ENCODE peak calls at places on chromosomes 13 and 19, in nine cellular contexts. K is PC-3, L is keratinocyte, H is colonic mucosa, E is GM12878, S is mammary epithelial cell, P is HCT116, D is neural progenitor cell, T is IMR-90. X is an unnamed sample.

GRCh38 chr13:41182231-41182630 is 12.1 kb downstream of the KBTBD7 start:
- DNase-seq in K (no peak), L (no peak), H (no peak), E (no peak), S (peak), P (no peak), D (no peak), T (no peak), X (no peak)

GRCh38 chr13:102779426-102780159 is 6.0 kb upstream of the TEX30 start:
- DNase-seq in K (no peak), L (no peak), H (no peak), E (no peak), S (no peak), P (no peak), D (no peak), T (no peak), X (no peak)

GRCh38 chr13:97239306-97239705 is 17.2 kb downstream of the MBNL2 start:
- DNase-seq in K (no peak), L (no peak), H (no peak), E (no peak), S (no peak), P (no peak), D (no peak), T (no peak), X (no peak)

GRCh38 chr19:38707512-38708114 is 36.7 kb downstream of the CAPN12 start:
- DNase-seq in K (peak), L (no peak), H (peak), E (no peak), S (no peak), P (no peak), D (no peak), T (peak), X (peak)

GRCh38 chr13:103130681-103131210 is 64.5 kb upstream of the SLC10A2 start:
- DNase-seq in K (no peak), L (peak), H (no peak), E (peak), S (peak), P (no peak), D (no peak), T (no peak), X (no peak)

GRCh38 chr13:71866173-71867091 is 572 bp downstream of the DACH1 start:
- DNase-seq in K (no peak), L (no peak), H (peak), E (no peak), S (peak), P (no peak), D (peak), T (no peak), X (peak)

GRCh38 chr13:57128909-57129308 is 11.8 kb upstream of the PRR20A start:
- DNase-seq in K (peak), L (no peak), H (no peak), E (no peak), S (no peak), P (no peak), D (peak), T (no peak), X (no peak)

GRCh38 chr13:78137404-78138142 is 218.9 kb upstream of the EDNRB start:
- DNase-seq in K (peak), L (no peak), H (no peak), E (peak), S (peak), P (peak), D (peak), T (peak), X (peak)

GRCh38 chr19:4534836-4535658 is at the start of gene PLIN5:
- DNase-seq in K (peak), L (no peak), H (peak), E (peak), S (no peak), P (peak), D (peak), T (peak), X (peak)

GRCh38 chr13:42283574-42283973 is 11.6 kb downstream of the AKAP11 start:
- DNase-seq in K (no peak), L (no peak), H (peak), E (no peak), S (no peak), P (no peak), D (no peak), T (no peak), X (no peak)

GRCh38 chr19:29040291-29040690 is 172.7 kb downstream of the UQCRFS1 start:
- DNase-seq in K (no peak), L (no peak), H (no peak), E (no peak), S (no peak), P (no peak), D (no peak), T (no peak), X (no peak)

GRCh38 chr19:51098366-51099069 is 9.7 kb downstream of the CTU1 start:
- DNase-seq in K (no peak), L (no peak), H (no peak), E (no peak), S (no peak), P (no peak), D (peak), T (no peak), X (peak)

GRCh38 chr13:41304551-41304950 is 6.5 kb upstream of the NAA16 start:
- DNase-seq in K (no peak), L (no peak), H (no peak), E (no peak), S (no peak), P (no peak), D (no peak), T (no peak), X (no peak)

GRCh38 chr13:51557875-51558604 is 26.2 kb upstream of the WDFY2 start:
- DNase-seq in K (peak), L (peak), H (no peak), E (no peak), S (peak), P (no peak), D (no peak), T (peak), X (peak)

GRCh38 chr13:34435338-34435737 is 506.7 kb upstream of the NBEA start:
- DNase-seq in K (peak), L (no peak), H (no peak), E (no peak), S (no peak), P (peak), D (no peak), T (no peak), X (peak)

GRCh38 chr13:31413531-31413930 is 213.8 kb downstream of the B3GLCT start:
- DNase-seq in K (no peak), L (no peak), H (no peak), E (no peak), S (no peak), P (no peak), D (no peak), T (no peak), X (no peak)

GRCh38 chr13:80706164-80706471 is 365.2 kb upstream of the SPRY2 start:
- DNase-seq in K (no peak), L (no peak), H (no peak), E (no peak), S (no peak), P (no peak), D (no peak), T (no peak), X (no peak)

GRCh38 chr13:47708386-47708785 is 292.7 kb downstream of the SUCLA2 start:
- DNase-seq in K (peak), L (no peak), H (no peak), E (no peak), S (peak), P (no peak), D (no peak), T (peak), X (peak)

GRCh38 chr13:37306778-37307544 is 201.5 kb upstream of the CSNK1A1L start:
- DNase-seq in K (peak), L (peak), H (no peak), E (no peak), S (peak), P (no peak), D (no peak), T (peak), X (peak)

GRCh38 chr13:28729541-28729940 is 10.8 kb upstream of the SLC46A3 start:
- DNase-seq in K (no peak), L (no peak), H (no peak), E (no peak), S (no peak), P (no peak), D (no peak), T (no peak), X (no peak)

GRCh38 chr13:24997367-24997967 is 98.5 kb upstream of the PABPC3 start:
- DNase-seq in K (peak), L (no peak), H (peak), E (no peak), S (no peak), P (no peak), D (peak), T (peak), X (peak)

GRCh38 chr13:110546933-110547332 is 14.6 kb downstream of the RAB20 start:
- DNase-seq in K (peak), L (no peak), H (peak), E (no peak), S (peak), P (peak), D (no peak), T (peak), X (peak)
- TF ChIP-seq CTCF in K (no peak), L (no peak), H (no peak), E (no peak), S (no peak), P (no peak), D (no peak), T (no peak), X (no peak)

DNA sequence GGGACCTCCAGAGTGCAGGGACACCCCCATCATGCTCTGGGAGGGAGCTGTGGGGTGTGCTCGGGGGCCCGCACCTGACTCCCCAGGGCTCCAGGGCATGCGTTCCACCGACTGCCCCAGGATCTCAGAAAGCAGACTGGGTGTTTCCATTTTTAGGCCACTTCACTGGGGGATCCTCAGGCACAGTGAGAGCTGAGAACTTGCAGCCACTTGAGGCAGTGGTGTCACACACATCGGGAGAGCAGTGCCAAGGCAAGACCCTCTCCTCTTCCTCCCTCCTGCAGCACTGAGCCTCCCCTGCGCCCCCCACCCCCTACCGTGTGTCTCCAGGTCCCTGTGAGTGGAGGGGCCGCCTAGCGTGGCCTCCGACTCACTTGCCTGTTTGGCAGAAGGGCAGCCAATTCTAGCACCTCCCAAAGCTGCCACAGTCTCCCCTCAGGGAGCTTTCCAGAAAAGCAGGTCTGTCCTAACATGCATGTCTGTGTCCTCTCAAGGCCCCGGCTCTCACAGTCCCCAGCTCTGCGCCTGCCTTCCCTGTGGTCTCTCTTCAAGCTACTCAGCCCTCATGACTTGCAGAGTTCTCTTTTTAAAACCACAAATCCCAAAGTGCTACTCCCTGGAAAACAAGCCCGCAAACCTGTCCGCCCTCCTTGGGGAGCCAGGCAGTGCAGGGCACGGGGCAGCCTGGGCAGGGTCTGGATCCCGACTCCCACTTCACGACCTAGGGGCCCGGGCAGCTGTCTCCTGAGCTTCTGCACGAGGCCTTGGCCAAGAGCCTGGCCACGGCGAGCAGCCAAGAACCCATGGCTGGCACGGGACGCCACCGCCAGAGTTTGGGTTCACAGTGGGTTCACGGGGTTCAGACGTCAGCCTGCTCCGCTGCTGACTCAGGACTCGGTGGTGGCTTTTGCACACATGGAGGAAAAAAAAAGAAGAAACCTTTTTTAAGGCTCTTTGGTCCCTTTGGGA is 94.1 kb downstream of the STK24 start:
- DNase-seq in K (no peak), L (no peak), H (peak), E (no peak), S (peak), P (no peak), D (peak), T (peak), X (peak)
- H3K27ac ChIP-seq in K (peak), L (peak), H (peak), E (peak), S (peak), P (peak), D (peak), T (peak), X (peak)

GRCh38 chr19:45494261-45494916 is 2.5 kb downstream of the RTN2 start:
- DNase-seq in K (no peak), L (no peak), H (no peak), E (no peak), S (no peak), P (no peak), D (no peak), T (no peak), X (no peak)

GRCh38 chr19:45489216-45489855 is 7.5 kb downstream of the RTN2 start:
- DNase-seq in K (no peak), L (no peak), H (no peak), E (no peak), S (no peak), P (no peak), D (no peak), T (no peak), X (no peak)

GRCh38 chr19:45495178-45495577 is 1.7 kb downstream of the RTN2 start:
- DNase-seq in K (no peak), L (no peak), H (no peak), E (no peak), S (no peak), P (no peak), D (no peak), T (no peak), X (no peak)

GRCh38 chr19:45492627-45493470 is 4.0 kb downstream of the RTN2 start:
- DNase-seq in K (peak), L (no peak), H (peak), E (no peak), S (no peak), P (peak), D (peak), T (peak), X (peak)

DNA sequence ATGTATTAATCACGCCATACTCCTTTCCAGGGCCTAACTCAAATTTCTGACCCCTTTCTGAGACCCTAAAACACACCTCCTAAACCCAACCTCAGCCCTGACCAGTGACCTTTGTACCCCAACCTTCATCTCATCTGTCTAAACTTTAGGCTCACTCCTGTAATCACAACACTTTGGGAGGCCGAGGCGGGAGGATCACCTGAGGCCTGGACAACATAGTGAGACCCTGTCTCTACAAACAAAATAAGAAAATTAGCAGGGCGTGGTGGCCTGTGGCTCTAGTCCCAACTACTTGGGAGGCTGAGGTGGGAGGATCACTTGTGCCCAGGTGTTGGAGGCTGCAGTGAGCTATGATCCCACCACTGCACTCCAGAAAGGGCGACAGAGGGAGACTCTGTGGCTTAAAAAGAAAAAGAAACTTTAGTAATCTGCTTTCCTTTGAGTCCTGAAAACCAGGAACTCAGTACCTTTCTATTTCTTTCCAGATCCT is 4.7 kb downstream of the RTN2 start:
- DNase-seq in K (no peak), L (no peak), H (no peak), E (no peak), S (no peak), P (no peak), D (no peak), T (no peak), X (no peak)
- H3K9ac ChIP-seq in K (no peak), L (no peak), H (peak), E (no peak), S (no peak), P (peak), D (no peak), T (no peak), X (no peak)

DNA sequence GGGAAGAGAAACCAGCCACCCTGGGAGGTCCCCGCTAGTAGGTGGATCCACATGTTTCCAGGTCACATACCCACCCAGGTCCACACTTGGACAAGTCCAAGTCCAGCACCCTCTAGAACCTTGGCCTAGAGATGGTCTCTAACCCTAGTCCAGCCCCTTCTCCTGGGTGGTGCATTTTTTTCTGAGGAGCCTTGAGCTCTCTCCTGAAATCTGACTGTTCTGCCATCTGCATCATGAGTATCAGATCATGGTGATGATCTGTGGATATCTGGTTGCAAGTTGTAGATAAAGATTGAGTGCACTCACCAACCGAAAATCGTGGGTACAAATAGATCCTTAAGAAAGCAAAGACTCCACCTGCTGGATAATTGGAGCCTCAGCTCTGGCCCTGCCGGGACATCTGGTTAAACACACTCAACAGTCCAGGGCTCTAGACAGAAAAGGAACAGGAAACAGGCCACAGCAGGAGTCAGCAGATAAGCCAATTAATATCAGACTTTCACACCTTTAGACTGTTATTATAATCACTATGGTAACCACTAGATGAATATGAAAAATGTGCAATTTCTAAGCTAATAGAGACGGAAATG is 41.1 kb downstream of the GPR12 start:
- DNase-seq in K (peak), L (no peak), H (no peak), E (no peak), S (no peak), P (no peak), D (no peak), T (peak), X (no peak)
- TF ChIP-seq CTCF in K (peak), L (no peak), H (no peak), E (no peak), S (no peak), P (peak), D (peak), T (peak), X (no peak)

GRCh38 chr19:35739275-35740107 is 2.8 kb downstream of the IGFLR1 start:
- DNase-seq in K (no peak), L (no peak), H (no peak), E (no peak), S (no peak), P (no peak), D (no peak), T (no peak), X (no peak)

GRCh38 chr19:35740423-35741215 is 1.6 kb downstream of the IGFLR1 start:
- DNase-seq in K (peak), L (peak), H (peak), E (peak), S (peak), P (peak), D (peak), T (peak), X (peak)

GRCh38 chr19:35738887-35739229 is 3.4 kb downstream of the IGFLR1 start:
- DNase-seq in K (no peak), L (no peak), H (no peak), E (no peak), S (no peak), P (no peak), D (no peak), T (no peak), X (no peak)

GRCh38 chr19:35741216-35741541 is 1.1 kb downstream of the IGFLR1 start:
- DNase-seq in K (no peak), L (no peak), H (no peak), E (no peak), S (no peak), P (no peak), D (no peak), T (no peak), X (no peak)

DNA sequence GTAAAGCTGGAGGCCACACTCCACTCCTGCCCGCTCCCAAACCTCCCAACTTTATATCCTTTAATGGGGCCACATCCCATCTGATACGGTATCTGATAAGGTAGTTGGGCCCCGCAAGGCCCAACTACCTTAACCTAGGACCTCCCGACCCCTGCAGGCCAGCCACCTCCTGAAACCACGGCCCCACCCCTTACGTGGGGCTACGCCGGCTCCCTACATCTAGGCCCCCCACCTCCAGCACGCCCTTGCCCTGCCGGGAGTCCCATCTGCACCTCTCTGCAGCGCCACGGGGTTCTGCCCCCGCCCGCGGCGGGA is 2.2 kb downstream of the IGFLR1 start:
- DNase-seq in K (no peak), L (no peak), H (no peak), E (no peak), S (no peak), P (no peak), D (peak), T (no peak), X (no peak)
- H3K27ac ChIP-seq in K (no peak), L (no peak), H (peak), E (peak), S (no peak), P (peak), D (no peak), T (peak), X (peak)

GRCh38 chr19:9848060-9848459 is 12.9 kb downstream of the PIN1 start:
- DNase-seq in K (peak), L (no peak), H (no peak), E (no peak), S (no peak), P (no peak), D (peak), T (no peak), X (no peak)

GRCh38 chr19:9847087-9847671 is 12.1 kb downstream of the PIN1 start:
- DNase-seq in K (peak), L (peak), H (peak), E (no peak), S (peak), P (peak), D (peak), T (peak), X (peak)

GRCh38 chr19:9850235-9850959 is 15.3 kb downstream of the PIN1 start:
- DNase-seq in K (no peak), L (no peak), H (no peak), E (no peak), S (no peak), P (no peak), D (no peak), T (no peak), X (no peak)

GRCh38 chr19:9849786-9850185 is 14.7 kb downstream of the PIN1 start:
- DNase-seq in K (no peak), L (no peak), H (no peak), E (no peak), S (no peak), P (no peak), D (no peak), T (no peak), X (no peak)

GRCh38 chr19:9848761-9849160 is 13.6 kb downstream of the PIN1 start:
- DNase-seq in K (no peak), L (no peak), H (no peak), E (no peak), S (no peak), P (no peak), D (no peak), T (no peak), X (no peak)
- H3K9ac ChIP-seq in K (no peak), L (no peak), H (no peak), E (no peak), S (no peak), P (no peak), D (no peak), T (no peak), X (no peak)

X was measured in fibroblast of lung.